ENCODE peak calls at places on chromosomes 5 and 9, in five cellular contexts. A, G, F, O and I are unnamed samples.

GRCh38 chr5:1660037-1660400 is 136.3 kb upstream of the LPCAT1 start:
- DNase-seq in A (no peak), G (peak), F (no peak), O (no peak), I (no peak)

GRCh38 chr9:129148463-129149204 is 29.4 kb downstream of the IER5L start:
- DNase-seq in A (no peak), G (no peak), F (no peak), O (no peak), I (no peak)

GRCh38 chr9:22010881-22011625 is 1.9 kb upstream of the CDKN2B start:
- DNase-seq in A (no peak), G (peak), F (no peak), O (no peak), I (no peak)

GRCh38 chr5:76408104-76408644 is 5.1 kb downstream of the IQGAP2 start:
- DNase-seq in A (no peak), G (no peak), F (no peak), O (no peak), I (no peak)

GRCh38 chr9:94068257-94068656 is 16.0 kb upstream of the PTPDC1 start:
- DNase-seq in A (no peak), G (no peak), F (no peak), O (no peak), I (no peak)

GRCh38 chr5:51230336-51230735 is 152.9 kb upstream of the ISL1 start:
- DNase-seq in A (no peak), G (no peak), F (no peak), O (no peak), I (no peak)

GRCh38 chr9:33306037-33306436 is 15.7 kb downstream of the NFX1 start:
- DNase-seq in A (no peak), G (no peak), F (no peak), O (no peak), I (no peak)

GRCh38 chr5:76960004-76960625 is 7.3 kb downstream of the CRHBP start:
- DNase-seq in A (no peak), G (no peak), F (peak), O (no peak), I (no peak)

GRCh38 chr5:58048954-58049353 is 410.9 kb downstream of the PLK2 start:
- DNase-seq in A (no peak), G (no peak), F (no peak), O (no peak), I (no peak)

GRCh38 chr5:56979968-56980367 is 28.0 kb upstream of the MIER3 start:
- DNase-seq in A (no peak), G (no peak), F (no peak), O (no peak), I (no peak)

GRCh38 chr5:95826949-95827595 is 4.5 kb upstream of the GLRX start:
- DNase-seq in A (no peak), G (no peak), F (no peak), O (no peak), I (no peak)

GRCh38 chr5:146805099-146805498 is 73.5 kb downstream of the PPP2R2B start:
- DNase-seq in A (peak), G (no peak), F (no peak), O (no peak), I (no peak)

GRCh38 chr5:75523275-75523674 is 11.6 kb downstream of the POLK start:
- DNase-seq in A (peak), G (no peak), F (no peak), O (no peak), I (no peak)

GRCh38 chr5:93800988-93801811 is 59.8 kb upstream of the POU5F2 start:
- DNase-seq in A (peak), G (no peak), F (peak), O (no peak), I (no peak)

GRCh38 chr9:33130961-33131360 is 36.2 kb downstream of the B4GALT1 start:
- DNase-seq in A (no peak), G (no peak), F (no peak), O (no peak), I (no peak)